ENCODE peak calls at places on chromosomes 16 and 17, in seven cellular contexts. One of them, this sample, is unnamed.

GRCh38 chr17:43860927-43861622 is 14.1 kb downstream of the CD300LG start:
- DNase-seq in BE2C: no peak
- DNase-seq in SJSA1: no peak
- DNase-seq in mesendoderm: no peak
- DNase-seq in thyroid gland: no peak
- DNase-seq in heart left ventricle: peak; percentile 54
- DNase-seq in H1: no peak
- DNase-seq in this sample: peak; percentile 42

GRCh38 chr17:79619196-79619595 is 8.3 kb upstream of the RBFOX3 start:
- DNase-seq in thyroid gland: no peak
- DNase-seq in heart left ventricle: peak; percentile 0
- DNase-seq in H1: no peak
- DNase-seq in mesendoderm: no peak
- DNase-seq in BE2C: no peak
- DNase-seq in SJSA1: peak; percentile 30
- DNase-seq in this sample: peak; percentile 50

GRCh38 chr17:38922538-38923291 is 2.7 kb upstream of the LASP1NB start:
- DNase-seq in heart left ventricle: peak; percentile 89
- DNase-seq in H1: no peak
- DNase-seq in BE2C: peak; percentile 75
- DNase-seq in mesendoderm: peak; percentile 81
- DNase-seq in SJSA1: peak; percentile 43
- DNase-seq in thyroid gland: peak; percentile 93
- DNase-seq in this sample: peak; percentile 75

GRCh38 chr16:56513972-56514371 is 5.9 kb downstream of the BBS2 start:
- DNase-seq in BE2C: peak; percentile 37
- DNase-seq in H1: no peak
- DNase-seq in mesendoderm: peak; percentile 73
- DNase-seq in SJSA1: no peak
- DNase-seq in thyroid gland: peak; percentile 20
- DNase-seq in heart left ventricle: no peak
- DNase-seq in this sample: peak; percentile 60

GRCh38 chr16:4347010-4347409 is 4.1 kb downstream of the PAM16 start:
- DNase-seq in SJSA1: no peak
- DNase-seq in mesendoderm: no peak
- DNase-seq in H1: no peak
- DNase-seq in thyroid gland: no peak
- DNase-seq in BE2C: no peak
- DNase-seq in heart left ventricle: no peak
- DNase-seq in this sample: no peak

GRCh38 chr17:19309701-19310100 is 52.8 kb downstream of the B9D1 start:
- DNase-seq in SJSA1: no peak
- DNase-seq in mesendoderm: peak; percentile 34
- DNase-seq in H1: no peak
- DNase-seq in BE2C: no peak
- DNase-seq in thyroid gland: peak; percentile 77
- DNase-seq in heart left ventricle: no peak
- DNase-seq in this sample: no peak

GRCh38 chr16:79757968-79758367 is 157.4 kb upstream of the MAF start:
- DNase-seq in thyroid gland: no peak
- DNase-seq in mesendoderm: no peak
- DNase-seq in H1: no peak
- DNase-seq in heart left ventricle: no peak
- DNase-seq in BE2C: no peak
- DNase-seq in SJSA1: no peak
- DNase-seq in this sample: no peak

GRCh38 chr17:76911299-76912007 is 43.2 kb downstream of the MGAT5B start:
- DNase-seq in mesendoderm: no peak
- DNase-seq in heart left ventricle: no peak
- DNase-seq in SJSA1: no peak
- DNase-seq in BE2C: peak; percentile 49
- DNase-seq in H1: no peak
- DNase-seq in thyroid gland: no peak
- DNase-seq in this sample: no peak

GRCh38 chr17:42337442-42337841 is 49.1 kb downstream of the STAT5A start:
- DNase-seq in H1: no peak
- DNase-seq in thyroid gland: no peak
- DNase-seq in BE2C: no peak
- DNase-seq in heart left ventricle: no peak
- DNase-seq in mesendoderm: no peak
- DNase-seq in SJSA1: no peak
- DNase-seq in this sample: no peak

GRCh38 chr17:17179371-17179827 is 26.7 kb downstream of the PLD6 start:
- DNase-seq in SJSA1: no peak
- DNase-seq in mesendoderm: no peak
- DNase-seq in thyroid gland: no peak
- DNase-seq in BE2C: no peak
- DNase-seq in heart left ventricle: no peak
- DNase-seq in H1: no peak
- DNase-seq in this sample: no peak

DNA sequence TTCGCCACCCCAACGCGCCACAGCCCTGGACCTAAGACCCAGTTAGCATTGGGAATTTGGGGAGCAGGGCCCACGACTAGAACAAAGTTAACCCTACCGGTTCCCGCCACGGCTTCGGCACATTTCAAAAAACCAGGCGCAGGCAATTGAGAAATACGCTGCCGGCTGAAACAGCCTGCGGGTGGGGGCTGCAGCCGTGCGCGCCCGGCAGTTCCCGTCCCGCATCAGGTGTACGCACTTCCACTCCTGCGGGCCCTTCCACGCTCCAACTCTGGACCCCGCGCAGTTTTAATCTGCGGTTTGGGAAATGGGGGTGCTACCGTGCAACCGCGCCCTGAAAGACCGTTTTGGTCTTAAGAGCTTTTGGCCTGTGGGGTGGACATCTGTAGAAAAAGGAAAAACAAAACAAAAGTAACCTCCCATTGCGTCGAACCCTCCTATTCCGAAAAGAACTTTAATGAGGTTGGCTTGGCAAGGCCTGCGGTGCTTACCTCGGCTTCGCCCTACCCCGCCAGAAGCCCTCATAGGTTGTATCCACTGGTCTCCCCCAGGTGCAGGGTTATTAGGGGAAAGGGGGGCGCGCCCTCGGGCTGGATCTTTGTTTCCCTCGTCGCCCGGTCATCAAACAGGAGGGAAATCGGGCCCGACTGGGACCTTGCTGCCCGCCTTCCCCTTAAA is 7.1 kb downstream of the IRX5 start:
- DNase-seq in thyroid gland: no peak
- DNase-seq in H1: no peak
- DNase-seq in BE2C: no peak
- DNase-seq in mesendoderm: no peak
- DNase-seq in SJSA1: no peak
- DNase-seq in heart left ventricle: no peak
- DNase-seq in this sample: peak; percentile 62
- H3K4me3 ChIP-seq in thyroid gland: peak overlapping the region; percentile 2
- H3K4me3 ChIP-seq in H1: peak overlapping the region; percentile 62
- H3K4me3 ChIP-seq in BE2C: no peak overlapping the region
- H3K4me3 ChIP-seq in mesendoderm: no peak overlapping the region
- H3K4me3 ChIP-seq in SJSA1: no peak overlapping the region
- H3K4me3 ChIP-seq in heart left ventricle: peak overlapping the region; percentile 74
- H3K4me3 ChIP-seq in this sample: peak overlapping the region; percentile 35

DNA sequence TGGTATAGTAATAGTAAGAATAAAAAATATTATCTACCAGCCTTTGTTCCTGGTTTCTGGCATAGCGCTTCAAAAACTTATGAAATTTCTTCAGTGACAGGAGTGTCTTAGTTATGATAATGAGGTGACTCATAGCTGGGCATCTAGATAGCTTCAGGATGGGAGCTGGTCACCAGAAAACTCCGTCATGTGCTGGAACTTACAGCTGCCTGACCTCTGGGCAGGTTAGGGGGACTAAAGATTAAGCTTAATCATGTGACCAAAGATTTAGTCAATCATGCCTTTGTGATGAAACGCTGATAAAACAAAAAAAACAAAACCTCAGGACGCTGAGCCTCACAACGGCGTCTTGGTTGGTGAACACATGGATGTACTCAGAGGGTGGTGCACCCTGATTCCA is 154.2 kb downstream of the MYO1D start:
- DNase-seq in H1: no peak
- DNase-seq in BE2C: no peak
- DNase-seq in SJSA1: no peak
- DNase-seq in heart left ventricle: no peak
- DNase-seq in thyroid gland: no peak
- DNase-seq in mesendoderm: no peak
- DNase-seq in this sample: no peak
- H3K27me3 ChIP-seq in H1: no peaks in the 10 kb centered on the region
- H3K27me3 ChIP-seq in BE2C: no peaks in the 10 kb centered on the region
- H3K27me3 ChIP-seq in SJSA1: no peaks in the 10 kb centered on the region
- H3K27me3 ChIP-seq in heart left ventricle: no peaks in the 10 kb centered on the region
- H3K27me3 ChIP-seq in thyroid gland: no peaks in the 10 kb centered on the region
- H3K27me3 ChIP-seq in mesendoderm: no peaks in the 10 kb centered on the region
- H3K27me3 ChIP-seq in this sample: no peaks in the 10 kb centered on the region

GRCh38 chr16:66561381-66562080 is 4.7 kb upstream of the CMTM1 start:
- DNase-seq in SJSA1: no peak
- DNase-seq in BE2C: no peak
- DNase-seq in H1: no peak
- DNase-seq in heart left ventricle: no peak
- DNase-seq in mesendoderm: no peak
- DNase-seq in thyroid gland: no peak
- DNase-seq in this sample: no peak

GRCh38 chr16:66563574-66564334 is 2.5 kb upstream of the CMTM1 start:
- DNase-seq in BE2C: no peak
- DNase-seq in SJSA1: no peak
- DNase-seq in heart left ventricle: no peak
- DNase-seq in thyroid gland: no peak
- DNase-seq in mesendoderm: no peak
- DNase-seq in H1: no peak
- DNase-seq in this sample: no peak

GRCh38 chr16:66562986-66563385 is 3.3 kb upstream of the CMTM1 start:
- DNase-seq in mesendoderm: no peak
- DNase-seq in H1: no peak
- DNase-seq in BE2C: no peak
- DNase-seq in thyroid gland: no peak
- DNase-seq in heart left ventricle: no peak
- DNase-seq in SJSA1: no peak
- DNase-seq in this sample: no peak

GRCh38 chr16:66560107-66560506 is 6.1 kb upstream of the CMTM1 start:
- DNase-seq in thyroid gland: no peak
- DNase-seq in SJSA1: no peak
- DNase-seq in heart left ventricle: no peak
- DNase-seq in BE2C: no peak
- DNase-seq in H1: no peak
- DNase-seq in mesendoderm: no peak
- DNase-seq in this sample: no peak

DNA sequence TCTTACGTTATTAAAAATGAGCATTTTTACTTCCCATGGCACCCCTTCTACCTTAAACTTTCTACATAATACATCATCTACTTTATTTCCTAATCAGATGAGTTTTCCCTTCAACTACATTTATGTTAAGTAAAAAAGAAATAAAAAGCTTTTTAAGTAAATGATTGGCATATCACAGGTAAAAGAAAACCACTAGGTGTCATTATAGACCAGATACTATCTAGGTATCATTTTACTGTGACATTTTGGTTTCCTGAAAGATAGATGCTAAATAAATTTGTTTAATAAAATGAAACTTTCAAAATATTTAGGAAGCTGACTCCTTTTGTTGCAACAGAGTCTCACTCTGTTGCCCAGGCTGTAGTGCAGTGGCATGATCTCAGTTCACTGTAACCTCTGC is 3.8 kb upstream of the CMTM1 start:
- DNase-seq in BE2C: no peak
- DNase-seq in SJSA1: no peak
- DNase-seq in thyroid gland: no peak
- DNase-seq in mesendoderm: no peak
- DNase-seq in H1: no peak
- DNase-seq in heart left ventricle: no peak
- DNase-seq in this sample: no peak
- H3K36me3 ChIP-seq in BE2C: peaks cover 6% of the 10 kb centered on the region
- H3K36me3 ChIP-seq in SJSA1: peaks cover 73% of the 10 kb centered on the region
- H3K36me3 ChIP-seq in thyroid gland: no peaks in the 10 kb centered on the region
- H3K36me3 ChIP-seq in mesendoderm: no peaks in the 10 kb centered on the region
- H3K36me3 ChIP-seq in H1: no peaks in the 10 kb centered on the region
- H3K36me3 ChIP-seq in heart left ventricle: peaks cover 42% of the 10 kb centered on the region
- H3K36me3 ChIP-seq in this sample: no peaks in the 10 kb centered on the region

GRCh38 chr16:7335991-7336634 is 3.5 kb downstream of the RBFOX1 start:
- DNase-seq in thyroid gland: no peak
- DNase-seq in SJSA1: no peak
- DNase-seq in heart left ventricle: no peak
- DNase-seq in H1: no peak
- DNase-seq in BE2C: no peak
- DNase-seq in mesendoderm: no peak
- DNase-seq in this sample: no peak
- H3K4me3 ChIP-seq in thyroid gland: no peak overlapping the region
- H3K4me3 ChIP-seq in SJSA1: no peak overlapping the region
- H3K4me3 ChIP-seq in heart left ventricle: no peak overlapping the region
- H3K4me3 ChIP-seq in H1: no peak overlapping the region
- H3K4me3 ChIP-seq in BE2C: no peak overlapping the region
- H3K4me3 ChIP-seq in mesendoderm: no peak overlapping the region
- H3K4me3 ChIP-seq in this sample: no peak overlapping the region

DNA sequence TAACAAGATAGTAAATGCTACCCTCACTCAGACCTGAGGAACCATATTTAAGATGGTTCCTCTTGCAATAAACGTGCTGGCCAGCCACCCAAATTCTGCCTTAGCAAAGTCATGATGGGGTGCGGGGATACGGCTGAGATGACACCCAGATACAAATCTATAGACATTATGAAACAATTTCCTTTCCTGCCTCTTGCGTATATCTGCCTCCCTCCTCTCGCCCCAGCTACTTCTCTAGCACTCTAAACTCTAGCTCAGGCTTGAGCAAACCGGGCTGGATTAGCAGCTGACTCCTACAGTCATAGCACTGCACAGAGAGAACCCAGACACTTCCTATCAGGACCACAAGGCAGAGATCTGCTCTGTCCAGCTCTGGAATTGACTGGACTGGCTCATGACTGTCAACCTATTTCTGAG is 22.3 kb downstream of the CD300LF start:
- DNase-seq in SJSA1: no peak
- DNase-seq in BE2C: no peak
- DNase-seq in heart left ventricle: no peak
- DNase-seq in H1: no peak
- DNase-seq in thyroid gland: no peak
- DNase-seq in mesendoderm: no peak
- DNase-seq in this sample: no peak
- H3K27me3 ChIP-seq in SJSA1: peaks cover 82% of the 10 kb centered on the region
- H3K27me3 ChIP-seq in BE2C: peaks cover under 1% of the 10 kb centered on the region
- H3K27me3 ChIP-seq in heart left ventricle: peaks cover 7% of the 10 kb centered on the region
- H3K27me3 ChIP-seq in H1: no peaks in the 10 kb centered on the region
- H3K27me3 ChIP-seq in thyroid gland: no peaks in the 10 kb centered on the region
- H3K27me3 ChIP-seq in mesendoderm: no peaks in the 10 kb centered on the region
- H3K27me3 ChIP-seq in this sample: peaks cover 1% of the 10 kb centered on the region

GRCh38 chr17:1471931-1472727 is 16.1 kb upstream of the CRK start:
- DNase-seq in H1: no peak
- DNase-seq in BE2C: no peak
- DNase-seq in SJSA1: no peak
- DNase-seq in heart left ventricle: no peak
- DNase-seq in thyroid gland: peak; percentile 29
- DNase-seq in mesendoderm: no peak
- DNase-seq in this sample: peak; percentile 98
- H3K36me3 ChIP-seq in H1: peaks cover 43% of the 10 kb centered on the region
- H3K36me3 ChIP-seq in BE2C: no peaks in the 10 kb centered on the region
- H3K36me3 ChIP-seq in SJSA1: peaks cover 85% of the 10 kb centered on the region
- H3K36me3 ChIP-seq in heart left ventricle: peaks cover 97% of the 10 kb centered on the region
- H3K36me3 ChIP-seq in thyroid gland: peaks cover 61% of the 10 kb centered on the region
- H3K36me3 ChIP-seq in mesendoderm: peaks cover 5% of the 10 kb centered on the region
- H3K36me3 ChIP-seq in this sample: peaks cover 15% of the 10 kb centered on the region